ENCODE peak calls at places on chromosomes 11 and 22, in six cellular contexts. Y, U, N, O, D and M are unnamed samples.

GRCh38 chr11:122883682-122883981 is 1.1 kb downstream of the JHY start:
- DNase-seq in D (no peak), O (no peak), Y (no peak), U (no peak), N (no peak), M (no peak)

GRCh38 chr22:26660961-26661578 is 3.7 kb downstream of the MIAT start:
- DNase-seq in O (no peak), Y (no peak), D (no peak), N (no peak), U (no peak), M (no peak)

GRCh38 chr11:114082767-114083181 is 23.3 kb downstream of the ZBTB16 start:
- DNase-seq in N (no peak), U (no peak), Y (no peak), O (no peak), D (no peak), M (no peak)

GRCh38 chr22:34880667-34881066 is 185.3 kb upstream of the ISX start:
- DNase-seq in N (no peak), D (no peak), O (no peak), Y (no peak), U (no peak), M (no peak)

GRCh38 chr11:44305643-44306468 is 4.1 kb downstream of the ALX4 start:
- DNase-seq in U (peak), N (no peak), O (no peak), Y (no peak), D (no peak), M (no peak)

GRCh38 chr11:1293619-1294015 is 15.8 kb downstream of the TOLLIP start:
- DNase-seq in Y (no peak), N (no peak), O (no peak), U (peak), D (no peak), M (no peak)

GRCh38 chr11:336666-337002 is 16.0 kb upstream of the IFITM3 start:
- DNase-seq in O (no peak), D (no peak), Y (no peak), U (no peak), N (no peak), M (no peak)

GRCh38 chr22:23147632-23148387 is 2.5 kb downstream of the RAB36 start:
- DNase-seq in Y (no peak), D (peak), U (no peak), O (no peak), N (peak), M (peak)

DNA sequence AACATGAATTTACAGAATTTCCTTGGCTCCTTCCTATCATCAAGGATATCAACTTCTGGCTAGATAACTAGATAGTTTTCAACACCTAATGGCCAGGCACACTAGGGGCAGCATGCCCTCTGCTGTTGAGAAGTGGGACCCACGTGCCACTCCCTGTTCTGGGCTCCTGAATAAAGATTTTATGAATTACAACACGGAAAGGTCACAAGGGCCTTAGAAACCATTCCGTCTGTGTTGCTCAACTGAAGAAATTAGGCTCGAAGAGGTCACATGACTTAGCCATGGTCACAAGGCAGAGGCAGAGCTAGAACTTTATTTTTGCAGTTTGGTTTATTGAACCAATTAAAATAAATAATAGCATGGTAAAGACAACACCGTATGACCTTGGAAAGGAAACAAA is 36.0 kb downstream of the PRCP start:
- DNase-seq in N (peak), U (peak), O (peak), Y (peak), D (peak), M (no peak)
- TF ChIP-seq CTCF in N (peak), U (peak), O (peak), Y (peak), D (peak), M (peak)

DNA sequence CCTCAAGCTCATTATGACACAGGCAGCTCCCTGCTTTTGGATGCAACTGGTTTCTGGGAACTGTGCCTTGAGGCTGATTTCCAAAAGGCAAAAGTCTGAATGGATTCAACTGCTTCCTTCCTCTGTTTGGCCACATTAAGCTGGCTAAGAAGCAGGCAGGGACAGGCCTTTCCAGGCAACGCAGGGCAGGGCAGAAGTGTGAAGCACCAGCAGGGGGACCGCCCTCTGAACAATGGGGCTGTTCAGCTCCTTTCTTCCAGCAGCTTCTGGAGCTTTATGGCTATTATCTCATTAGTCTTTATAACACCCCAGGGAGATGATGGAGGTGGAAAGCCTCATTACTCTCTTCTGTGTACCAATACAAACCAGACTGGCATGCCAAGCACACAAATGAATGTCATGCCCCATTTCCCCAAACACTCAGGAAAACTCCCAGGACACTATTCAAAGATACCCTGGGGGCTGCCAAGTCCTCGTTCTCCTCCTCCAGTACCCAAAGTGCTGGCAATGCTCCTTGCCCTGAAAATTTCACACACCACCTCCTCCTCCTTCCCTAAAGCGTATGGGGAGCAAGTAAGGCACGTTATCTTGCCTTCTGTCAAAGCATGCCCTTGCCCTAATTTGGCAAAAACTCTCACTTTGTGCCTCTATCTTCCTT is 21.3 kb downstream of the MORC2 start:
- DNase-seq in N (no peak), O (no peak), Y (no peak), D (peak), U (no peak), M (no peak)
- TF ChIP-seq CTCF in N (no peak), O (no peak), Y (peak), D (peak), U (no peak), M (peak)

GRCh38 chr11:62727007-62727832 is at the start of gene HNRNPUL2:
- DNase-seq in Y (peak), D (peak), N (peak), U (peak), O (peak), M (peak)
- TF ChIP-seq CTCF in Y (no peak), D (no peak), N (no peak), U (no peak), O (no peak), M (peak)

GRCh38 chr11:9460322-9461067 is at the start of gene ZNF143:
- DNase-seq in D (peak), O (peak), U (peak), N (peak), Y (peak), M (peak)
- TF ChIP-seq CTCF in D (no peak), O (no peak), U (no peak), N (no peak), Y (no peak), M (no peak)

GRCh38 chr22:39308614-39309363 is 10.6 kb downstream of the RPL3 start:
- DNase-seq in U (no peak), D (peak), N (no peak), Y (peak), O (no peak), M (peak)
- TF ChIP-seq CTCF in U (peak), D (no peak), N (no peak), Y (no peak), O (no peak), M (peak)